ENCODE peak calls at places on chromosomes 1 and 21, in seven cellular contexts. C is choroid plexus epithelial cell; E is NCI-H748 treated with DMSO at 0.1 percent for 48 hours; D is iPS DF 19.7; X is renal cortical epithelial cell; B is CD4-positive, CD25-positive, alpha-beta regulatory T cell; J is activated naive CD8-positive, alpha-beta T cell treated with anti-CD3 and anti-CD28 coated beads for 36 hours. R is an unnamed sample.

GRCh38 chr1:207404849-207405525 is 49.1 kb upstream of the CR2 start:
- DNase-seq in C (peak; percentile 88), E (peak; percentile 61), D (no peak), X (peak; percentile 82), B (peak; percentile 58), J (no peak), R (no peak)

GRCh38 chr1:151994956-151995355 is 1.3 kb upstream of the S100A10 start:
- DNase-seq in C (peak; percentile 48), E (no peak), D (no peak), X (peak; percentile 96), B (no peak), J (no peak), R (no peak)

GRCh38 chr1:86975993-86976392 is 61.6 kb downstream of the HS2ST1 start:
- DNase-seq in C (no peak), E (no peak), D (no peak), X (no peak), B (no peak), J (no peak), R (no peak)

GRCh38 chr1:233543338-233544255 is 70.3 kb upstream of the KCNK1 start:
- DNase-seq in C (peak; percentile 9), E (no peak), D (no peak), X (peak; percentile 99), B (no peak), J (no peak), R (no peak)

GRCh38 chr1:151406176-151406575 is 6.8 kb downstream of the PSMB4 start:
- DNase-seq in C (no peak), E (no peak), D (no peak), X (no peak), B (no peak), J (no peak), R (no peak)

GRCh38 chr1:22184892-22185612 is 42.2 kb upstream of the WNT4 start:
- DNase-seq in C (peak; percentile 20), E (peak; percentile 75), D (no peak), X (peak; percentile 63), B (no peak), J (peak; percentile 18), R (no peak)

GRCh38 chr1:87572891-87573290 is 244.2 kb downstream of the LMO4 start:
- DNase-seq in C (no peak), E (no peak), D (no peak), X (no peak), B (no peak), J (no peak), R (no peak)

GRCh38 chr1:22567994-22568393 is 4.7 kb downstream of the EPHA8 start:
- DNase-seq in C (no peak), E (no peak), D (no peak), X (no peak), B (no peak), J (no peak), R (no peak)

GRCh38 chr1:171188388-171189266 is 3.5 kb downstream of the FMO2 start:
- DNase-seq in C (peak; percentile 84), E (peak; percentile 43), D (no peak), X (peak; percentile 58), B (peak; percentile 5), J (peak; percentile 18), R (peak; percentile 7)

GRCh38 chr1:226939439-226940028 is 560 bp upstream of the COQ8A start:
- DNase-seq in C (no peak), E (peak; percentile 39), D (peak; percentile 9), X (no peak), B (no peak), J (peak; percentile 69), R (peak; percentile 57)

GRCh38 chr1:37032660-37033354 is 1.5 kb downstream of the GRIK3 start:
- DNase-seq in C (no peak), E (no peak), D (no peak), X (no peak), B (no peak), J (no peak), R (no peak)

GRCh38 chr21:14321042-14321441 is 61.9 kb downstream of the HSPA13 start:
- DNase-seq in C (peak; percentile 40), E (no peak), D (no peak), X (no peak), B (no peak), J (no peak), R (no peak)

GRCh38 chr21:27450216-27450615 is 483.3 kb upstream of the ADAMTS5 start:
- DNase-seq in C (peak; percentile 42), E (no peak), D (no peak), X (no peak), B (no peak), J (no peak), R (no peak)

GRCh38 chr1:110135268-110136065 is 14.8 kb upstream of the SLC6A17 start:
- DNase-seq in C (no peak), E (peak; percentile 87), D (no peak), X (no peak), B (no peak), J (no peak), R (no peak)

GRCh38 chr1:97379387-97380075 is 541.3 kb downstream of the DPYD start:
- DNase-seq in C (peak; percentile 88), E (no peak), D (no peak), X (peak; percentile 72), B (no peak), J (no peak), R (no peak)

GRCh38 chr21:33286600-33287456 is 20.7 kb downstream of the IL10RB start:
- DNase-seq in C (peak; percentile 82), E (peak; percentile 13), D (no peak), X (peak; percentile 74), B (no peak), J (no peak), R (no peak)

GRCh38 chr1:14142397-14143095 is 442.6 kb downstream of the PRDM2 start:
- DNase-seq in C (peak; percentile 6), E (no peak), D (no peak), X (no peak), B (no peak), J (no peak), R (no peak)

GRCh38 chr1:226825037-226825745 is 45.2 kb upstream of the PSEN2 start:
- DNase-seq in C (no peak), E (no peak), D (no peak), X (no peak), B (no peak), J (no peak), R (no peak)

GRCh38 chr1:6205849-6206845 is at the start of gene RNF207:
- DNase-seq in C (peak; percentile 80), E (no peak), D (no peak), X (peak; percentile 59), B (peak; percentile 30), J (peak; percentile 74), R (peak; percentile 31)

GRCh38 chr1:150017206-150017750 is 6.8 kb upstream of the OTUD7B start:
- DNase-seq in C (no peak), E (no peak), D (peak; percentile 64), X (peak; percentile 43), B (no peak), J (no peak), R (no peak)

GRCh38 chr1:171254859-171255258 is 6.6 kb downstream of the FMO1 start:
- DNase-seq in C (peak; percentile 19), E (no peak), D (no peak), X (peak; percentile 32), B (no peak), J (no peak), R (no peak)

GRCh38 chr1:234969630-234970370 is 158.8 kb downstream of the TOMM20 start:
- DNase-seq in C (peak; percentile 84), E (peak; percentile 66), D (no peak), X (peak; percentile 89), B (no peak), J (no peak), R (no peak)

GRCh38 chr1:6003568-6004411 is 11.6 kb upstream of the NPHP4 start:
- DNase-seq in C (no peak), E (peak; percentile 2), D (no peak), X (no peak), B (no peak), J (no peak), R (no peak)

GRCh38 chr1:32988665-32989064 is 24.1 kb upstream of the RNF19B start:
- DNase-seq in C (peak; percentile 90), E (no peak), D (no peak), X (peak; percentile 79), B (no peak), J (no peak), R (no peak)

GRCh38 chr1:202348005-202348508 is 442 bp upstream of the PPP1R12B start:
- DNase-seq in C (no peak), E (no peak), D (no peak), X (no peak), B (no peak), J (no peak), R (no peak)

GRCh38 chr1:115314111-115314510 is 23.9 kb downstream of the NGF start:
- DNase-seq in C (no peak), E (peak; percentile 84), D (no peak), X (no peak), B (no peak), J (no peak), R (no peak)